ENCODE peak calls at places on chromosome 4, in nine cellular contexts. V is lower lobe of right lung, R is ovary, F is esophagus squamous epithelium, A is foreskin fibroblast, O is right lobe of liver, M is GM13976, Q is upper lobe of right lung, B is BE2C. S is an unnamed sample.

GRCh38 chr4:156971623-156972369 is at the start of gene PDGFC:
- DNase-seq in R (peak), O (peak), F (no peak), A (peak), M (peak), Q (peak), V (peak), B (peak), S (peak)

GRCh38 chr4:139887962-139888735 is 222.5 kb downstream of the MGST2 start:
- DNase-seq in A (no peak), R (no peak), O (no peak), B (peak), M (no peak), F (no peak), V (peak), Q (peak), S (no peak)

GRCh38 chr4:150886597-150886996 is 128.5 kb downstream of the LRBA start:
- DNase-seq in A (peak), F (no peak), V (no peak), R (no peak), M (no peak), B (no peak), O (no peak), Q (no peak), S (no peak)

GRCh38 chr4:63566658-63567057 is 842.6 kb downstream of the TECRL start:
- DNase-seq in Q (no peak), B (no peak), R (no peak), O (no peak), A (no peak), V (no peak), F (no peak), M (no peak), S (no peak)

GRCh38 chr4:55926610-55927009 is 22.1 kb upstream of the CEP135 start:
- DNase-seq in M (no peak), B (no peak), Q (no peak), F (no peak), V (no peak), A (no peak), R (no peak), O (no peak), S (no peak)

GRCh38 chr4:103996637-103997036 is 276.9 kb upstream of the TACR3 start:
- DNase-seq in O (no peak), V (no peak), R (no peak), M (peak), F (no peak), B (peak), Q (no peak), A (no peak), S (peak)

GRCh38 chr4:32268949-32269348 is 1548.8 kb downstream of the PCDH7 start:
- DNase-seq in Q (no peak), F (no peak), M (no peak), V (no peak), O (no peak), B (no peak), A (no peak), R (no peak), S (no peak)

GRCh38 chr4:338759-339097 is 1.1 kb downstream of the ZNF141 start:
- DNase-seq in R (no peak), Q (no peak), B (peak), O (no peak), M (no peak), A (no peak), V (no peak), F (no peak), S (no peak)

GRCh38 chr4:80918004-80918403 is 112.5 kb upstream of the BMP3 start:
- DNase-seq in F (no peak), A (peak), Q (no peak), R (no peak), B (no peak), O (no peak), M (no peak), V (no peak), S (no peak)

GRCh38 chr4:83731609-83732008 is 195.7 kb downstream of the GPAT3 start:
- DNase-seq in O (no peak), F (no peak), B (no peak), A (peak), M (no peak), Q (no peak), R (no peak), V (no peak), S (no peak)

GRCh38 chr4:142405021-142405991 is 440.8 kb downstream of the INPP4B start:
- DNase-seq in M (no peak), B (no peak), O (peak), F (no peak), R (peak), A (peak), V (peak), Q (no peak), S (peak)

GRCh38 chr4:8350841-8351461 is 81.4 kb downstream of the HTRA3 start:
- DNase-seq in B (no peak), V (no peak), M (no peak), F (no peak), Q (no peak), O (no peak), A (no peak), R (no peak), S (no peak)

GRCh38 chr4:83866821-83867220 is 330.9 kb downstream of the GPAT3 start:
- DNase-seq in B (no peak), Q (no peak), R (no peak), F (no peak), A (no peak), V (no peak), O (no peak), M (no peak), S (no peak)

GRCh38 chr4:154916068-154916467 is 135.0 kb downstream of the RBM46 start:
- DNase-seq in V (no peak), M (no peak), A (no peak), R (no peak), B (no peak), O (no peak), F (no peak), Q (no peak), S (no peak)

GRCh38 chr4:74218201-74218600 is 60.3 kb downstream of the MTHFD2L start:
- DNase-seq in A (no peak), M (no peak), Q (no peak), V (no peak), B (no peak), F (no peak), R (no peak), O (no peak), S (no peak)

GRCh38 chr4:7557447-7557846 is 122.7 kb upstream of the PSAPL1 start:
- DNase-seq in V (no peak), Q (no peak), A (peak), M (no peak), B (no peak), F (no peak), R (no peak), O (no peak), S (no peak)

GRCh38 chr4:101349346-101350064 is 2.2 kb upstream of the PPP3CA start:
- DNase-seq in R (peak), O (peak), M (no peak), A (peak), Q (peak), V (peak), F (no peak), B (peak), S (no peak)

GRCh38 chr4:125191252-125191651 is 123.5 kb upstream of the FAT4 start:
- DNase-seq in Q (no peak), M (no peak), F (no peak), O (no peak), R (no peak), V (no peak), A (peak), B (no peak), S (no peak)

GRCh38 chr4:174262624-174263444 is 20.6 kb downstream of the FBXO8 start:
- DNase-seq in O (peak), B (peak), R (no peak), V (no peak), A (no peak), Q (no peak), M (no peak), F (no peak), S (no peak)

GRCh38 chr4:155403886-155404285 is 27.1 kb upstream of the MAP9 start:
- DNase-seq in A (peak), M (no peak), F (no peak), O (no peak), Q (no peak), V (no peak), B (no peak), R (no peak), S (no peak)

GRCh38 chr4:173056708-173057107 is 111.9 kb upstream of the GALNT7 start:
- DNase-seq in V (no peak), R (no peak), O (no peak), M (no peak), B (no peak), A (no peak), Q (no peak), F (no peak), S (no peak)

GRCh38 chr4:88517825-88518224 is 5.8 kb downstream of the PYURF start:
- DNase-seq in V (no peak), B (no peak), O (no peak), M (no peak), A (no peak), R (no peak), Q (no peak), F (no peak), S (no peak)

GRCh38 chr4:154230091-154230490 is 261.5 kb downstream of the DCHS2 start:
- DNase-seq in M (no peak), A (no peak), V (no peak), B (no peak), F (no peak), R (no peak), O (no peak), Q (no peak), S (no peak)

GRCh38 chr4:85738721-85739120 is 263.8 kb downstream of the ARHGAP24 start:
- DNase-seq in R (no peak), A (no peak), B (no peak), Q (no peak), V (no peak), F (no peak), O (no peak), M (no peak), S (no peak)
- TF ChIP-seq CTCF in R (no peak), A (no peak), B (no peak), Q (no peak), V (no peak), F (no peak), O (no peak), M (no peak), S (no peak)

DNA sequence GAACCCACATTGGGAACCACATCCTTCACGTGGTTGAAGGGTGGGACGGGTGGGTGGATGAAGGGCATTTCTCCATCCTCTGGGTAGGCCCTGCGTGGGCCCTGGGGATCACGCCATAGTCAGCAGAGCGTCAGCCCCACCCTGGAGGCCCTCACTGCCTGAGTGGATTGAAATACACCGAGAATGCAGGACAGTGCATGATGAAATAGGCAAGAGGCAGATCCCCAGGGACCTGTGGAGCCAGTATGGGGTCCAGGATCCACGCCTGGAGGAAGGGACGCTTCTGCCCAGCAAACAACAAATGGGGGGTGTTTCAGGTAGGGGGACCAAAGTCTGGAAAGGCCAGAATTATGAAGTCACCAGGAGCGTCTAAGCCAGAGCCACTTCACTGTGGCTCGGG is 19.4 kb downstream of the EVC start:
- DNase-seq in B (no peak), F (no peak), M (no peak), Q (no peak), V (no peak), R (no peak), A (no peak), O (no peak), S (no peak)
- TF ChIP-seq CTCF in B (no peak), F (no peak), M (no peak), Q (no peak), V (no peak), R (no peak), A (no peak), O (no peak), S (no peak)

DNA sequence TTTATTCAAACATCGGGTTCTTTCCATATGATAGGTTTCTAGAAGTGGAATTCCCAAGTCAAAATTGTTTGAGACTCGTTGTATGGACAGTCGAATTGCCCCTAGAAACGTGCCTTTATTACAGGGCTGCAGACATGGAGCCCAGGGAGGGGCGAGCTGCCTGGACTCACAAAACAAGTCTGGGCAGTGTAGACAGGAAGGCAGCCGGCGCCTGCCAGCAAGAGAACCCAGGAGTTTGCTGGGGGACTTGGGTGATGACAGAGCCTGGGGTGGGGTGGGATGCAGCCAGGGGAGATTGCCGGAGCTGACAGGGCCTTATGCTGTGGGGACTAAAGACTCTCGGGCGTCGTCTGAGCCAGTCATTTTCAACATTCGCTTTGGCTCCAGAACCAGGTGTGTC is 107.4 kb upstream of the MSX1 start:
- DNase-seq in A (no peak), R (no peak), M (no peak), B (no peak), O (no peak), V (no peak), F (no peak), Q (no peak), S (no peak)
- TF ChIP-seq CTCF in A (no peak), R (no peak), M (no peak), B (no peak), O (no peak), V (no peak), F (no peak), Q (no peak), S (no peak)

DNA sequence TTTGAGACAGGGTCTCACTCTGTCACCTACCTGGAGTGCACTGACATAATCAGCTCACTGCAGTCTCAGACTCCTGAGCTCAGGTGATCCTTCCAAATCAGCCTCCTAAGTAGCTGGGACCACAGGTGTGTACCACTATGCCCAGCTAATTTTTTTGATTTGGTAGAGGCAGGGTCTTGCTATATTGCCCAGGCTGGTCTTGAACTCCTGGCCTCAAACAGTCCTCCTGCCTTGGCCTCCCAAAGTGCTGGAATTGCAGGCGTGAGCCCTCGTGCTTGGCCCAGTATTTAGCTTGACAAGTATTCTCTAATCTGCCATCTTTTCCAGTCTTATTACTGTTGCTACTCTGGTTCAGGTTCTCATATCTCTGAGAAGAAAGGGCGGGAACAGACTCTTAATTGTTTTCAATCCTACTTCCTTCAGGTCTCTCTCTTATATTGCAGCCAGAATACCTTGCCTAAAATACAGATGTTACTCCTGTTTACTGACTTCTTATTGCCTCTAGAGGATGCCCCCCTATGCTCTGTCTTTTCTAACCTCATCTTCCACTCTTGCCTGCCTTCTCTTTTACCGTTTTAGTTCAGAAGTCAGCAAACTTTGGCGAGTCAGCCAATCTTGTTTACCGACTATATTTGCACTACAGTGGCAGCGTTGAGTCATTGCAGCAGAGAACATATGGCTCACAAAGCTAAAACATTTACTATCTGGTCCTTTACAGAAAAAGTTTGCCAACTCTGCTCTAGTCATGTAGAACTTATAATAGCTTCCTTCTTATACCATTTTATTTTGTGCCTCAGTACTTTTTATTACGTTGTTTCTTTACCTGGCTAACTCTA is 19.0 kb downstream of the MRPL1 start:
- DNase-seq in V (no peak), R (no peak), A (peak), Q (no peak), M (no peak), F (no peak), B (no peak), O (no peak), S (no peak)
- TF ChIP-seq CTCF in V (no peak), R (no peak), A (no peak), Q (no peak), M (no peak), F (peak), B (no peak), O (no peak), S (no peak)

DNA sequence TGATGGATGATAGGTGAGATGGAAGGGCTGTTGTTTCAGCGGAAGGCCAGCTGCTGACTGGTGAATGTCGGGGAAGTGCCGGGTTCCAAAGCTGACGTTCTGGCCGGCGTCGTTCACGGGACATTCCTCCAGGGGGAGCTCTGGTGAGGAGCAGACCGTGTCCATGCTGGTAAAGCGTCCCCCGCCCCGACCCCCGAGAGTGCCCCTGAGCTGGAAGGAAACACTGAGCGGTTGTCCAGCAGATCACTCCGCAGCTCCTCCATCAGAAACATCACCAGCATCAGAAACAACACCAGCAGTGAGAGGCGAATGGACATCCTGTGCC is 18.6 kb upstream of the ADRA2C start:
- DNase-seq in R (no peak), B (peak), O (no peak), M (no peak), F (no peak), V (no peak), Q (no peak), A (no peak), S (peak)
- TF ChIP-seq CTCF in R (no peak), B (peak), O (peak), M (peak), F (no peak), V (peak), Q (peak), A (peak), S (peak)

GRCh38 chr4:10013722-10014121 is 7.6 kb downstream of the SLC2A9 start:
- DNase-seq in R (no peak), V (peak), M (peak), A (no peak), Q (peak), F (no peak), B (peak), O (peak), S (peak)
- TF ChIP-seq CTCF in R (no peak), V (peak), M (peak), A (peak), Q (peak), F (peak), B (peak), O (peak), S (peak)

DNA sequence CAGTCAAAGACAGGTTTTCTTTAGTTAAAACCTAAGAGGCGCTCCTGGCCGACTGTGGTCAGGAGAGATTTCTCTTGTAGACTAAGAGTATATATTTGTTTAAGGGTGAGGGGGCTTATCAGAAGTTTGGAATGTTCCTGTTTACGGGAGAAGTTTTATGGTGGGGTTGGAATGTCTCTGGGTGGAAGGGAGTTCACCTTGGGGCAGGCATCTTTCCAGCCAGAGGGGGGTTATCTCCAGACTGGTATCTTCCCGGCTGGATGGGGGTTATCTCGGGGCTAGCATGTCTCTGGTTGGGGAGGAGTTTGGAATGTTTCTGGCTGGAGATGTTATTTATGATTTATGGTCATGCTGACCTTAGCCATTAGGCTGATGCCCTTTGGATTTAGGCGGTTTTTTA is 116.0 kb downstream of the COX7B2 start:
- DNase-seq in F (no peak), V (no peak), Q (no peak), A (no peak), O (no peak), M (no peak), B (no peak), R (no peak), S (no peak)
- TF ChIP-seq CTCF in F (no peak), V (no peak), Q (no peak), A (no peak), O (no peak), M (no peak), B (no peak), R (no peak), S (no peak)

DNA sequence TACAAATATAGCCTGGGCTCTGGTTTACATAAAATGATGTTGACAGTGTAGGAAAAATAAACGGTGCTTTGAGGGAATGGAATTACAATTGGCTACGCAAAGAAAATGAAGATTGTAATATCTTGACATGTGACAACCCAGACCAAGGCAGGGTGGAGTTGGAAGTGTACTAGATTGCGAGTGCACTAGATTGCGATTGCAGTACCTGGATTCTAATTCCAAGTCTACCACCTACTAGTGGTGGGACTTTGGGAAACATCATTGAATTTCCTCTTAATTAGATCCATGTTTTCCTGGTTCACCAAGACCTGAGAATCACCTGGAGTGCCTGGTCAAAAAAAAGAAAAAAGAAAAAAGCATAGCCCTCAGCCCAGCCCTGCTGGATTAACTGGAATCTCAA is 18.6 kb downstream of the EGF start:
- DNase-seq in B (no peak), F (no peak), V (no peak), Q (no peak), A (no peak), M (no peak), O (no peak), R (no peak), S (no peak)
- TF ChIP-seq CTCF in B (no peak), F (no peak), V (no peak), Q (no peak), A (no peak), M (no peak), O (no peak), R (no peak), S (no peak)